ENCODE peak calls at places on chromosome 14, in four cellular contexts. Z is heart left ventricle, E is WERI-Rb-1, V is HepG2. I is an unnamed sample. For H3K27me3, the result is how much of the 10 kb centered on the place peaks cover.

GRCh38 chr14:62289471-62289870 is 527.3 kb downstream of the SNAPC1 start:
- DNase-seq in Z (no peak), E (no peak), V (no peak), I (no peak)

GRCh38 chr14:77260631-77261030 is 10.4 kb downstream of the NGB start:
- DNase-seq in Z (no peak), E (no peak), V (no peak), I (no peak)

GRCh38 chr14:57069702-57070101 is 199.0 kb downstream of the EXOC5 start:
- DNase-seq in Z (no peak), E (no peak), V (no peak), I (no peak)

GRCh38 chr14:97382616-97383226 is 585.5 kb downstream of the VRK1 start:
- DNase-seq in Z (no peak), E (no peak), V (no peak), I (no peak)

GRCh38 chr14:55412686-55413085 is 1.1 kb upstream of the ATG14 start:
- DNase-seq in Z (no peak), E (no peak), V (no peak), I (no peak)

GRCh38 chr14:72745546-72745945 is 148.4 kb downstream of the DPF3 start:
- DNase-seq in Z (no peak), E (no peak), V (no peak), I (no peak)

GRCh38 chr14:32478027-32478426 is 148.9 kb downstream of the AKAP6 start:
- DNase-seq in Z (no peak), E (no peak), V (no peak), I (no peak)

GRCh38 chr14:37251778-37252177 is 54.0 kb downstream of the MIPOL1 start:
- DNase-seq in Z (no peak), E (no peak), V (peak), I (no peak)

GRCh38 chr14:22122227-22123187 is 448.9 kb upstream of the OR4E1 start:
- DNase-seq in Z (no peak), E (no peak), V (peak), I (no peak)

GRCh38 chr14:51369814-51370213 is 129.8 kb downstream of the TMX1 start:
- DNase-seq in Z (no peak), E (peak), V (no peak), I (peak)

GRCh38 chr14:101500681-101501080 is 60.6 kb upstream of the DIO3 start:
- DNase-seq in Z (no peak), E (no peak), V (no peak), I (peak)

GRCh38 chr14:85516239-85517112 is 13.5 kb upstream of the FLRT2 start:
- DNase-seq in Z (no peak), E (no peak), V (no peak), I (no peak)

GRCh38 chr14:72451081-72451972 is 442.6 kb downstream of the DPF3 start:
- DNase-seq in Z (no peak), E (peak), V (no peak), I (no peak)

GRCh38 chr14:94686511-94687160 is 74.4 kb downstream of the SERPINA3 start:
- DNase-seq in Z (no peak), E (no peak), V (no peak), I (no peak)

GRCh38 chr14:63383776-63384367 is 65.1 kb upstream of the GPHB5 start:
- DNase-seq in Z (no peak), E (no peak), V (no peak), I (no peak)

GRCh38 chr14:33435911-33436310 is 497.2 kb downstream of the NPAS3 start:
- DNase-seq in Z (no peak), E (no peak), V (no peak), I (no peak)

GRCh38 chr14:101230161-101230850 is 326.8 kb upstream of the RTL1 start:
- DNase-seq in Z (no peak), E (no peak), V (no peak), I (peak)

GRCh38 chr14:91754819-91755218 is 22.9 kb upstream of the CATSPERB start:
- DNase-seq in Z (no peak), E (no peak), V (no peak), I (no peak)

GRCh38 chr14:101444116-101444515 is 117.2 kb upstream of the DIO3 start:
- DNase-seq in Z (no peak), E (no peak), V (no peak), I (no peak)

DNA sequence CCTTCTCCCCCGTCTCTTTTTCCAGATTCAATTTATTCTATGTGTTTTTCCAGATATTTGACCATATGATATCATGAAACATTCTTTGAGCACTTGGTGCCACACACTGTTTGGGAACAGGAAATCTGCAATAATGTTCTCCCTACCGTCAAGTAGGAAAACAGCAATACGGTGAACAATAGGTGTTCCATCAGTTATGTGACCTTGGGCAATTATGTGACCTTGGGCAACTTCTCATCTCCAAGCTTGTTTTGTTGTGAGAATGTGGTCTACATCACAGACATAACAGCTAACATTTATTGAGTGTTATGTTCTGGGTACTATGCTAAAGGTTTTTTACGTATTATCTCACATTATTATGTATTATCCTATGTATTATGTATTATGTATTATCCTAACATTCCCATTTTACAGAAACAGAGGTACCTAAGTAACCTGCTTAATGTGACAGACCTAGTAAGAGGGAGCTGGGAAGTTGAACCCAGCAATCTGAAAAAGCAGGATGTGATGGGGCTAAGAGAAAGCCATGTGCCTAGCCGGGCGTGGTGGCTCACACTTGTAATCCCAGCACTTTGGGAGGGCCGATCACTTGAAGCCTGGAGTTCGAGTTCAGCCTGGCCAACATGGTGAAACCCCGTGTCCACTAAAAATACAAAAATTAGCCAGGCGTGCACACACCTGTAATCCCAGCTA is 1.2 kb upstream of the NEK9 start:
- DNase-seq in Z (no peak), E (no peak), V (peak), I (no peak)
- H3K4me3 ChIP-seq in Z (peak), E (peak), V (peak), I (no peak)

GRCh38 chr14:65185859-65186258 is 83.5 kb upstream of the MAX start:
- DNase-seq in Z (no peak), E (no peak), V (no peak), I (no peak)
- H3K27me3 ChIP-seq in Z (under half), E (under half), V (under half), I (under half)

DNA sequence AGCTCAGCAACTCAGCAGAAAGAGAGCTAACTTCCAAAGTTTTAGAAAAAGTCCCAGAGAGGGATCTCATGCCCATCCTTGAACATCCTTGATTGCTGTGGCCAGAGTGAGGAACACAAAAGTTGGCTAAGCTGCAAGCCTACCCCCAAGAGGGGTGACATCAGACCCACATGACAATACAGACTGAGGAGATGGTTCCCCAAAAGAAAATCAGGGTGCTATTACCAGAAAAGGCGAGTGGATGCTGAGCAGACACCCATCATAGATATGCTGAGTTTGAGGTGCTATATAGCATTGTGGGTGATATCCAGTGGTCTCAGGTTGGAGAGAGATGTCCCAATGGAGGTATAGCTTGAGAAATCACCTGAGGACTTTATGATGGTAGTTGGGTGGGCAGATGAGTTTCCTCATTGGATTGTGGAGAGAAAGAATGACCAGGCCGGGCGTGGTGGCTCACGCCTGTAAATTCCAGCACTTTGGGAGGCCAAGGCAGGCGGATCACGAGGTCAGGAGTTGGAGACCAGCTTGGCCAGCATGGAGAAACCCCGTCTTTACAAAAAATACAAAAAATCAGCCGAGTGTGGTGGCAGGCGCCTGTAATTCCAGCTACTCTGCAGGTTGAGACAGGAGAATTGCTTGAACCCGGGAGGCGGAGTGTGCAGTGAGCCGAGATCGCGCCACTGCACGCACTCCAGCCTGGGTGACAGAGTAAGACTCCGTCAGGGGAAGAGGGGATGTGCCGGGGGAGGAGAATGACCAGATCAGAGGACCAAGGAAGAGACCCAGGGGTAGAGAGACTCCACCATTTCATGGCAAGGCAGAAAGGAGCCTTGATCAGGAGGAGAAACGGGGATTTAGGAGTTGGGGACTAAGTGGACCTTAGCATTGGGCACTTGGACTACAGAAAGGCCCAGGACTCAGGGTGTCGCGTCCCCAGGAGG is 881 bp upstream of the PCK2 start:
- DNase-seq in Z (no peak), E (no peak), V (no peak), I (no peak)
- H3K4me3 ChIP-seq in Z (peak), E (no peak), V (peak), I (peak)

GRCh38 chr14:70188608-70189540 is at the start of gene SLC8A3:
- DNase-seq in Z (no peak), E (peak), V (no peak), I (peak)
- H3K27me3 ChIP-seq in Z (under half), E (half or more), V (under half), I (under half)

DNA sequence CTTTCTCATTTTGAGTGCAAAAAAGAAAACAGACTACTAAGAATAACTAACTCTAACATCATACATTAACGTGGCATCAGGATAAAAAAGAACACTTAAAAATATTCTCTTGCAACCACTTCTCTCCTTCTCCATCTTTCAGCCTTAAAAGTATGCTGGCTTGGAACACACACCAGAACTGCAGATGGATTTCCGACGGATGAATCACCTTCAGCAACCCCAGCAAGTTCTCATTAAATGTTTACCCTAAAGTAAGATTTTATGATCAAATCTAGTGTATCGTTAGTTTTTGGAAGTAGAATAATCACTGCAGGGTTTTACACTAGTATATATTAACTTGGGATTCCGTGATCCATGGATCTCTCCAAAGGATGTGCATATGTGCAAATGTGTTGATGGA is 1.2 kb downstream of the NEK9 start:
- DNase-seq in Z (no peak), E (no peak), V (no peak), I (no peak)
- H3K4me3 ChIP-seq in Z (peak), E (no peak), V (peak), I (no peak)

GRCh38 chr14:99837822-99838221 is 44.6 kb downstream of the EML1 start:
- DNase-seq in Z (no peak), E (no peak), V (no peak), I (no peak)
- H3K27me3 ChIP-seq in Z (under half), E (under half), V (under half), I (under half)

DNA sequence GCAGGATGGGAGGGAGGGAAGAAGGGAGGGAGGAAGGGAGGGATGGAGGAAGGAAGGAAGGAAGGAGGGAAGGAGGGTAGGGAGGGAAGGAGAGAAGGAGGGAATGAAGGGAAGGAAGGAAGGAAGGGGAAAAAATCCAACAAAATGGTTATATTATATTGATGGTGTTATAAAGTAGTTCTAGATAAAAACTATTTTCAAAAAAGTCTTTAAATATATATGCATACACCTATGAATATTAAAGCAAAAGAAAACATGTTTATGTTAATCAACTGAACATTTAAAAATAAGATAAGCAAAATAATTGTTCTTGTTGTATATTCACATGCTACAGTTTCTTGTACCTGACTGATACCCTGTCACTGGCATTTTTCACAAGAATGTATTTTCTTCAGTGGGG is 1.9 kb downstream of the BDKRB1 start:
- DNase-seq in Z (no peak), E (no peak), V (no peak), I (no peak)
- H3K4me3 ChIP-seq in Z (no peak), E (no peak), V (no peak), I (no peak)

GRCh38 chr14:99194736-99195135 is 77.3 kb downstream of the BCL11B start:
- DNase-seq in Z (no peak), E (no peak), V (no peak), I (no peak)

GRCh38 chr14:99196310-99196650 is 75.7 kb downstream of the BCL11B start:
- DNase-seq in Z (no peak), E (no peak), V (no peak), I (no peak)

GRCh38 chr14:99194136-99194535 is 77.9 kb downstream of the BCL11B start:
- DNase-seq in Z (no peak), E (no peak), V (no peak), I (no peak)

GRCh38 chr14:99192823-99193222 is 79.2 kb downstream of the BCL11B start:
- DNase-seq in Z (no peak), E (no peak), V (no peak), I (no peak)

GRCh38 chr14:99195602-99196309 is 76.2 kb downstream of the BCL11B start:
- DNase-seq in Z (no peak), E (no peak), V (no peak), I (no peak)
- H3K27me3 ChIP-seq in Z (under half), E (under half), V (under half), I (under half)

GRCh38 chr14:93013368-93013719 is 90.4 kb downstream of the CHGA start:
- DNase-seq in Z (no peak), E (no peak), V (no peak), I (no peak)
- H3K4me3 ChIP-seq in Z (no peak), E (no peak), V (no peak), I (no peak)

DNA sequence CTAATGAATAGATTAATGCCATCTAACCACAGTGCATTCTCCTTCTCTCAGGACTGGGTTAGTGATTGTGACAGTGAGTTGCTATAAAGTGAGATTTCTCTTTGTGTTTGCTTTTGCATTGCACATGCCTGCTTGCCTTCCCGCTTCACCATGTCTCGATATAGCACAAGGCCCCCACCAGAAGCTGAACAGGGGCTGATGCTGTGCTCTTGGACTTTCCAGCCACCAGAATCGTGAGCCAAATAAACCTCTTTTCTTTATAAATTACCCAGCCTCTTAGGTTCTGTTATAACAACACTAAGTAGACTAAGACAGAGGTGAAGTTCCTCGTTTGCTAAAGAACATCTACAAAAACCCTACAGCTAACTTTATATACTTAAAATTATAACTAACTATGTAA is 173.0 kb downstream of the KIF26A start:
- DNase-seq in Z (no peak), E (no peak), V (no peak), I (no peak)
- H3K27me3 ChIP-seq in Z (under half), E (under half), V (under half), I (under half)

I was measured in H7.